ENCODE peak calls at places on chromosomes 3 and 15, in four cellular contexts. Q is esophagus squamous epithelium, W is GM20000, S is NB4. B is an unnamed sample.

GRCh38 chr3:194169595-194169994 is 33.6 kb downstream of the HES1 start:
- DNase-seq in S (no peak), Q (no peak), W (no peak), B (no peak)

GRCh38 chr3:39541917-39542329 is 74.4 kb downstream of the MOBP start:
- DNase-seq in S (peak; percentile 29), W (no peak), Q (no peak), B (no peak)

GRCh38 chr15:100875976-100876375 is 3.7 kb upstream of the ALDH1A3 start:
- DNase-seq in W (no peak), S (no peak), Q (no peak), B (no peak)

GRCh38 chr15:70126382-70126781 is 28.7 kb upstream of the TLE3 start:
- DNase-seq in W (no peak), S (no peak), Q (no peak), B (no peak)

GRCh38 chr15:67755264-67755663 is 70.0 kb upstream of the SKOR1 start:
- DNase-seq in S (no peak), W (no peak), Q (no peak), B (no peak)

GRCh38 chr3:141343824-141344223 is 24.5 kb upstream of the ZBTB38 start:
- DNase-seq in S (no peak), W (no peak), Q (no peak), B (no peak)

GRCh38 chr3:48466386-48467109 is 20.0 kb downstream of the ATRIP start:
- DNase-seq in W (no peak), S (peak; percentile 48), Q (no peak), B (peak; percentile 36)

GRCh38 chr15:77627581-77627980 is 5.1 kb downstream of the LINGO1 start:
- DNase-seq in S (no peak), Q (no peak), W (no peak), B (no peak)

GRCh38 chr15:37774961-37775360 is 159.5 kb upstream of the TMCO5A start:
- DNase-seq in S (no peak), W (no peak), Q (no peak), B (no peak)

GRCh38 chr3:177201707-177202397 is 4.6 kb upstream of the TBL1XR1 start:
- DNase-seq in W (peak; percentile 87), S (peak; percentile 92), Q (no peak), B (peak; percentile 80)

GRCh38 chr3:152359385-152360248 is 90.9 kb downstream of the MBNL1 start:
- DNase-seq in W (no peak), S (no peak), Q (no peak), B (no peak)

GRCh38 chr3:184899953-184900595 is 88.1 kb downstream of the VPS8 start:
- DNase-seq in S (no peak), Q (no peak), W (no peak), B (no peak)

GRCh38 chr15:82580713-82581112 is 40.5 kb upstream of the RPS17 start:
- DNase-seq in S (no peak), Q (no peak), W (no peak), B (no peak)

GRCh38 chr15:82587805-82588204 is 47.5 kb upstream of the RPS17 start:
- DNase-seq in W (no peak), Q (no peak), S (no peak), B (no peak)

GRCh38 chr15:82585072-82585471 is 44.8 kb upstream of the RPS17 start:
- DNase-seq in Q (no peak), S (peak; percentile 40), W (no peak), B (no peak)
- TF ChIP-seq CTCF in Q (no peak), S (no peak), W (no peak), B (no peak)

GRCh38 chr3:133575121-133575520 is 1.6 kb downstream of the CDV3 start:
- DNase-seq in Q (no peak), W (no peak), S (peak; percentile 26), B (no peak)

GRCh38 chr3:133576169-133576568 is 2.7 kb downstream of the CDV3 start:
- DNase-seq in Q (no peak), S (no peak), W (no peak), B (no peak)

GRCh38 chr3:133574260-133574881 is 885 bp downstream of the CDV3 start:
- DNase-seq in Q (no peak), S (peak; percentile 74), W (peak; percentile 75), B (peak; percentile 68)

GRCh38 chr3:133583396-133583795 is 9.9 kb downstream of the CDV3 start:
- DNase-seq in W (no peak), Q (no peak), S (no peak), B (no peak)

GRCh38 chr3:133578548-133579191 is 5.2 kb downstream of the CDV3 start:
- DNase-seq in S (peak; percentile 47), W (no peak), Q (no peak), B (no peak)
- TF ChIP-seq CTCF in S (peak; percentile 34), W (peak; percentile 11), Q (peak; percentile 56), B (peak; percentile 37)

DNA sequence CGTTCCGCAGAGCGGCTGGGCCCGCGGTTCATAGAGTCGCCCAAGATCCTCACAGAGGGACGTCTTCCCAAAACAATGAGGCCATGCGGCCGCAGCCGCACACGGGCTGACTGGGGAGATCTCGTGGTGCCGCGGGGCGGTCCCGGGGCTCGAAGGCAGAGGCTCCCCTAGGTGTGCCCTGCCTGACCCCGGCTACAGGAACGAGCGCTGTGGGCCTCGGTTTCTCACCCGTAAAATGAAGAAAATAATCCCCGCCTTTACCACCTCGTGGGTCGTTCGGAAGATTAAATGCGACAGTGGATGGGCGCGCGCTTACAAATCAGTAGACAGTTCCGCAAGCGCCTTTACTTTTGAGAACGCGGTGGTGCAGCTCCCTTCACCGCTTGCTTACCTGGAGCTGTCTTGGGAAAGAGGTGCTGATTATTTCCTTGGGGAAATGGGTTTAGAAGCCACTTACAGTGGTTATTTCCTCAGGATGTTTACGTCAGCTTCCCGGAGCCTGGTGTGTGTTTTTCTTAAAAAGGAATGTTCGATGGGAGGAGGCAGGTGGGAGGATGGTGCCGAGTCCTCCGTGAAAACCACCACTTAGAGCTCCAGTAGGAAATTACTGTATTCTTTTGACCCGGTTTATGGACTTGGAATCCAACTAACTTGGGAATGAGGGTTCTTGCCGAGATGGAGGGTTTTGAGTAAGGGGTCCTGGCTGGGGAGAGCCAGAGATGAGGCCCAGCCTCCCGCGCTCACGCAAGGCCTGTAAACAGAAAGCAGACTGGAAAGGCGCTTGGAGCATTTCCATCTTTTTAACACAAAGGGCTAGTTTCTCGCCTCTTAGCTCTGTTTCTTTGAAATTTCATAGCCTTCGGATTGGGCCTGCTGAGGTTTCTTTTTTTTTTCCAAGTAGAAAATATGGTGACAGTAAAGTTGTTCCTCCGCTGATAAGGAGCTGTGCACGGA is 2.0 kb upstream of the MEX3B start:
- DNase-seq in Q (no peak), W (peak; percentile 33), S (no peak), B (no peak)
- TF ChIP-seq CTCF in Q (no peak), W (no peak), S (no peak), B (no peak)

GRCh38 chr15:59764775-59765174 is 75.7 kb upstream of the BNIP2 start:
- DNase-seq in Q (no peak), S (peak; percentile 3), W (no peak), B (no peak)
- TF ChIP-seq CTCF in Q (no peak), S (peak; percentile 22), W (no peak), B (no peak)

DNA sequence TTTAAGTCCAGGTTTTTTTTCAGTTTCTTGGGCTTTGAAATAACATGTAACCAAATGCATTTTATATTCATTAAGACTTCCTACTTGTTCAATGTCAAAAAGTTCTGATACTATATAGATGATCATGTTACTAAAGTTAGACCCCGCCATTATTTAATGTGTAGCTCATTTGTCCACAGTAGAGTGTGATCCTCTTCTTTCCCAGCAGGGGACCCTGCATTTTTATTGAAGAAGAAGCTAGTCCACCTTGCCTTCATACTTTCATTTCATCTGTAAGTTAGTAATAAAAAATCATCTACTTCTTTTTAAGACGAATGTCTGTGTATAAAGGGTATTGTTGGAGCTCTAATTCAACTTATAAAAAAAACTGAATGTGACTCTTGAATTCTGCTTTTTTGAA is 404.6 kb downstream of the SI start:
- DNase-seq in Q (no peak), W (no peak), S (no peak), B (no peak)
- TF ChIP-seq CTCF in Q (no peak), W (no peak), S (no peak), B (no peak)

GRCh38 chr3:63878394-63879089 is 14.9 kb downstream of the ATXN7 start:
- DNase-seq in S (no peak), W (no peak), Q (no peak), B (no peak)
- TF ChIP-seq CTCF in S (no peak), W (no peak), Q (no peak), B (no peak)

GRCh38 chr15:41954036-41954435 is 18.3 kb downstream of the EHD4 start:
- DNase-seq in W (no peak), S (no peak), Q (no peak), B (no peak)
- TF ChIP-seq CTCF in W (no peak), S (no peak), Q (no peak), B (no peak)

DNA sequence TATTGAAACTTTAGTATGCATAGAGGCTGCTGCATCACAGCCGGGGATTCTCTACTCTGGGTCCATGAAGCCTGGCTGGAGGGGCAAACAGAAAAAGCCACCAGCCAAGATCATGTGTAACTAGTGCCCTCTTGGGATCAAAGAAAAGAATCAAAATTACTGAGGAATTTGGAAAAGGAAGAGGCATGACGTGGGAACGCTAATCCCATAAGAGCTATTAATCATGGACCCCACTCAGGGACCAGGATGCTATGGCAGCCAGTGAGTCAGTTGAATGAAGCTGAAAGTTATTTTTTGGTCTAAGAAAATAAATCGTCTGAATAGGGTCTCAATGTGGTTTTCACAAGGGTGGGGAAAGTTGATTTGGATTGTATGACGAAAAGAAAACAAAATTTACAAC is 1165.1 kb downstream of the ROBO2 start:
- DNase-seq in Q (no peak), S (no peak), W (no peak), B (no peak)
- TF ChIP-seq CTCF in Q (no peak), S (no peak), W (no peak), B (no peak)

B was measured in GM10248.